ENCODE peak calls at places on chromosomes 16 and 17, in four cellular contexts. N is COR-L47, Q is EL, G is AG09319. R is an unnamed sample.

GRCh38 chr17:49218941-49219913 is 8.7 kb downstream of the ABI3 start:
- DNase-seq in N (no peak), Q (no peak), G (no peak), R (no peak)

GRCh38 chr17:15321556-15322250 is 19.7 kb downstream of the TEKT3 start:
- DNase-seq in N (no peak), Q (peak), G (no peak), R (no peak)

GRCh38 chr16:88871730-88872416 is 5.4 kb upstream of the PABPN1L start:
- DNase-seq in N (no peak), Q (no peak), G (no peak), R (no peak)

GRCh38 chr16:74315059-74315458 is 18.4 kb downstream of the PSMD7 start:
- DNase-seq in N (no peak), Q (no peak), G (no peak), R (no peak)

GRCh38 chr17:57337390-57337789 is 81.1 kb downstream of the MSI2 start:
- DNase-seq in N (peak), Q (no peak), G (no peak), R (no peak)

GRCh38 chr17:50063516-50064252 is 7.8 kb downstream of the ITGA3 start:
- DNase-seq in N (no peak), Q (peak), G (no peak), R (no peak)

GRCh38 chr17:9052921-9053320 is 31.6 kb downstream of the NTN1 start:
- DNase-seq in N (no peak), Q (no peak), G (no peak), R (no peak)

GRCh38 chr17:2804912-2805311 is 8.7 kb downstream of the RAP1GAP2 start:
- DNase-seq in N (no peak), Q (no peak), G (no peak), R (no peak)

GRCh38 chr17:79942591-79943353 is 92.9 kb downstream of the TBC1D16 start:
- DNase-seq in N (no peak), Q (peak), G (no peak), R (no peak)

GRCh38 chr17:58344791-58345157 is 7.2 kb downstream of the SUPT4H1 start:
- DNase-seq in N (no peak), Q (no peak), G (no peak), R (peak)

GRCh38 chr17:40539711-40540411 is 25.4 kb downstream of the CCR7 start:
- DNase-seq in N (no peak), Q (no peak), G (no peak), R (no peak)

GRCh38 chr17:12665263-12666210 is at the start of gene MYOCD:
- DNase-seq in N (no peak), Q (peak), G (no peak), R (no peak)

GRCh38 chr16:84294196-84295142 is at the start of gene WFDC1:
- DNase-seq in N (no peak), Q (no peak), G (no peak), R (no peak)

GRCh38 chr17:4747847-4748246 is 8.1 kb upstream of the CXCL16 start:
- DNase-seq in N (no peak), Q (no peak), G (no peak), R (no peak)

GRCh38 chr16:29915590-29916247 is 10.3 kb downstream of the KCTD13 start:
- DNase-seq in N (no peak), Q (peak), G (no peak), R (no peak)

GRCh38 chr17:32256695-32257013 is 9.0 kb upstream of the RHBDL3 start:
- DNase-seq in N (no peak), Q (no peak), G (no peak), R (no peak)

GRCh38 chr17:68299817-68300216 is 8.5 kb downstream of the ARSG start:
- DNase-seq in N (no peak), Q (no peak), G (no peak), R (no peak)

GRCh38 chr16:82694239-82694874 is 67.6 kb downstream of the CDH13 start:
- DNase-seq in N (no peak), Q (peak), G (no peak), R (no peak)

GRCh38 chr16:3999890-4000325 is 116.3 kb downstream of the ADCY9 start:
- DNase-seq in N (no peak), Q (no peak), G (no peak), R (no peak)

GRCh38 chr17:77191266-77191665 is 50.5 kb downstream of the SEC14L1 start:
- DNase-seq in N (peak), Q (no peak), G (no peak), R (no peak)

GRCh38 chr17:74147436-74147835 is 56.0 kb upstream of the RPL38 start:
- DNase-seq in N (no peak), Q (no peak), G (no peak), R (no peak)

GRCh38 chr17:69539274-69539673 is 124.8 kb downstream of the MAP2K6 start:
- DNase-seq in N (no peak), Q (no peak), G (no peak), R (no peak)

GRCh38 chr17:61247438-61247837 is 152.2 kb upstream of the TBX2 start:
- DNase-seq in N (no peak), Q (peak), G (peak), R (no peak)

GRCh38 chr17:3400008-3400407 is 1.8 kb upstream of the OR1E1 start:
- DNase-seq in N (no peak), Q (no peak), G (no peak), R (no peak)

GRCh38 chr17:49646391-49647255 is 31.3 kb downstream of the SPOP start:
- DNase-seq in N (no peak), Q (peak), G (no peak), R (no peak)

GRCh38 chr17:28346199-28346580 is 10.6 kb downstream of the TNFAIP1 start:
- DNase-seq in N (no peak), Q (no peak), G (no peak), R (no peak)

GRCh38 chr17:75516619-75517276 is 420 bp downstream of the TSEN54 start:
- DNase-seq in N (no peak), Q (peak), G (no peak), R (no peak)

GRCh38 chr16:47013910-47014309 is 40.4 kb upstream of the DNAJA2 start:
- DNase-seq in N (no peak), Q (no peak), G (no peak), R (no peak)

GRCh38 chr16:63714876-63715275 is 1407.0 kb downstream of the CDH11 start:
- DNase-seq in N (peak), Q (no peak), G (no peak), R (no peak)

GRCh38 chr17:19298561-19299213 is 61.5 kb downstream of the EPN2 start:
- DNase-seq in N (no peak), Q (no peak), G (no peak), R (no peak)

R was measured in T-helper 9 cell.